ENCODE peak calls at places on chromosomes 16 and 17, in four cellular contexts. U is IMR-90, J is PC-3, M is HCT116. R is an unnamed sample.
A peak's percentile ranks its signal among the peaks of the same experiment; 100 is the strongest.

GRCh38 chr16:84726670-84727467 is 27.1 kb downstream of the USP10 start:
- DNase-seq in M (no peak), J (no peak), U (no peak), R (no peak)

GRCh38 chr17:44002141-44002848 is 2.1 kb upstream of the NAGS start:
- DNase-seq in M (no peak), J (peak; percentile 89), U (peak; percentile 87), R (peak; percentile 82)

GRCh38 chr17:1511756-1512321 is 4.6 kb downstream of the INPP5K start:
- DNase-seq in M (no peak), J (no peak), U (no peak), R (peak; percentile 49)

GRCh38 chr17:13704333-13704732 is 102.6 kb upstream of the HS3ST3A1 start:
- DNase-seq in J (peak; percentile 75), M (no peak), U (peak; percentile 75), R (no peak)

GRCh38 chr17:27898096-27898495 is 4.9 kb upstream of the LYRM9 start:
- DNase-seq in M (no peak), U (no peak), J (no peak), R (no peak)

GRCh38 chr16:53094013-53094630 is 39.3 kb downstream of the CHD9 start:
- DNase-seq in J (peak; percentile 23), U (no peak), M (no peak), R (peak; percentile 72)

GRCh38 chr16:46873201-46873600 is 11.0 kb upstream of the GPT2 start:
- DNase-seq in M (no peak), U (no peak), J (no peak), R (no peak)

GRCh38 chr17:58224315-58224714 is 5.3 kb upstream of the MKS1 start:
- DNase-seq in U (peak; percentile 46), J (peak; percentile 92), M (peak; percentile 28), R (peak; percentile 4)

GRCh38 chr17:7897773-7898172 is 9.2 kb downstream of the CHD3 start:
- DNase-seq in M (no peak), U (peak; percentile 77), J (peak; percentile 21), R (peak; percentile 51)

GRCh38 chr16:55955845-55956244 is 80.7 kb upstream of the CES5A start:
- DNase-seq in M (no peak), J (no peak), U (no peak), R (no peak)

GRCh38 chr17:80889897-80890550 is 101.6 kb upstream of the CHMP6 start:
- DNase-seq in J (no peak), U (no peak), M (no peak), R (no peak)

GRCh38 chr17:38599398-38599856 is 6.3 kb downstream of the SRCIN1 start:
- DNase-seq in U (no peak), M (no peak), J (no peak), R (no peak)
- H3K9ac ChIP-seq in U (no peak overlapping the region), M (no peak overlapping the region), J (no peak overlapping the region), R (no peak overlapping the region)

GRCh38 chr17:3669085-3669347 is 404 bp downstream of the EMC6 start:
- DNase-seq in M (no peak), J (no peak), U (no peak), R (no peak)

GRCh38 chr17:3668279-3669084 is at the start of the genes EMC6 and TAX1BP3:
- DNase-seq in U (peak; percentile 96), M (peak; percentile 93), J (peak; percentile 96), R (peak; percentile 100)

GRCh38 chr17:3672571-3672970 is 4.0 kb downstream of the EMC6 start:
- DNase-seq in J (no peak), M (no peak), U (no peak), R (no peak)

GRCh38 chr17:3667366-3668278 is 756 bp downstream of the TAX1BP3 start:
- DNase-seq in J (peak; percentile 82), U (peak; percentile 91), M (no peak), R (peak; percentile 92)

GRCh38 chr17:3669548-3669947 is 936 bp downstream of the EMC6 start:
- DNase-seq in J (no peak), U (no peak), M (no peak), R (no peak)
- H3K9ac ChIP-seq in J (peak overlapping the region; percentile 95), U (peak overlapping the region; percentile 82), M (peak overlapping the region; percentile 97), R (peak overlapping the region; percentile 99)

GRCh38 chr16:14111713-14112538 is 40.8 kb downstream of the MRTFB start:
- DNase-seq in U (no peak), J (peak; percentile 16), M (no peak), R (no peak)
- H3K9ac ChIP-seq in U (no peak overlapping the region), J (no peak overlapping the region), M (no peak overlapping the region), R (no peak overlapping the region)

GRCh38 chr16:75250809-75251279 is 580 bp downstream of the BCAR1 start:
- DNase-seq in U (no peak), M (no peak), J (peak; percentile 17), R (no peak)
- H3K9ac ChIP-seq in U (peak overlapping the region; percentile 96), M (peak overlapping the region; percentile 91), J (peak overlapping the region; percentile 92), R (peak overlapping the region; percentile 87)

DNA sequence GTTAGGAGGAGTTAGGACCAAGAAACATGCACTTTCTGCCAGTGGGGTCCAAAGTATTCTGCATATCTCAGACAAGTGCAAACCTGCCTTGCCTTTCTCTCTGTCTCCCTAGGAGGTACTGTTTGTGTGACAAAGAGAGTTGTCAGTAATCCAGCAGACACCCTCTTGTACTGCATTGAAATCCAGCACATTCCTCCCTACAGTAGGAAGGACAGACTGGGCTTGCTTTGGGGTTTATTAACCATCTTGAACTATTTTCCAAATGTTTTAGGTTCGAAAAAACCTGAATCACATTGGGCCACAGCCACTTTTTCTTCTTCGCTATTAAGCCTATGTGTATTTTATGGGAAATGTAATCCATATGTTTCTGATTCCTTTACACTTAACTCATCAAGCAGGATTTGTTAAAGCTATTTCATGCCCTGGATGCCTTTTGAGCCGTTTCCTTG is 204.2 kb upstream of the KCNJ16 start:
- DNase-seq in M (no peak), U (peak; percentile 88), J (peak; percentile 38), R (peak; percentile 27)
- H3K9ac ChIP-seq in M (no peak overlapping the region), U (peak overlapping the region; percentile 51), J (peak overlapping the region; percentile 3), R (peak overlapping the region; percentile 10)

DNA sequence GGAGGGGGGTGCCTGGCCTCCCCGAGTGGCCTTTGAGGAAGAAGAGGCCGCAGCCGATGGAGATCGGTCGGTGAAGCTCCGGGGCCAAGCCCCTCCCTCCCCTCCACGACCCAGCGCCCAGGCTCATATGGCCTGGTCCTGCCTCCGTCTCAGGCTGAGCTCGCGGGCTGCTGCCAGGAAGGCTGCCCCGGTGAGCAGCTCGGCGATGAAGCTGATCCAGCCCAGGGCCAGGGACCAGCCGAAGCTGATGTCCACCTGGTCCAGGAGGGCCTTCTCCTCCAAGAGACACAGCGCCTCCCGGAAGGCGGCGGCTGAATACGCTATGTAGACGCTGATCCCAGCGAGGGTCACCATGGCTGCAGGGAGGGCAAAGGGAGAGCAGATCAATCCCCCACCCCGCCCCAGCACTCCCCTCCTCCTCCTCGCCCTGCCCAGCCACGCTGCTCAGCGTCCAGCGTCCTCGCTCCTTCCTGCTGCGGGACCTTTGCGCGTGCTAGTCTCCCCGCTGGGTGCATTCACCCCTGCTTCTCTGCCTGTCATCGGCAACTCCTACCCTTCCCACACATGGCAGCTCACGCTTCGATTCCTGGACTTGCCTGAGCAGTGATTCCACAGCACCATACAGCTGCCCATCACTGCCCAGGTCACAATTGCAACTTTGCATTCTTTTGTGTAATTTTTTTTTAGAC is 20.5 kb downstream of the TMEM114 start:
- DNase-seq in M (no peak), U (no peak), J (no peak), R (no peak)
- H3K9ac ChIP-seq in M (no peak overlapping the region), U (no peak overlapping the region), J (no peak overlapping the region), R (no peak overlapping the region)

GRCh38 chr17:60142872-60143499 is 6.8 kb upstream of the CA4 start:
- DNase-seq in J (peak; percentile 96), M (peak; percentile 82), U (peak; percentile 83), R (peak; percentile 89)
- H3K9ac ChIP-seq in J (no peak overlapping the region), M (peak overlapping the region; percentile 39), U (peak overlapping the region; percentile 19), R (no peak overlapping the region)

GRCh38 chr16:70270176-70270575 is 18.4 kb upstream of the EXOSC6 start:
- DNase-seq in U (no peak), M (no peak), J (no peak), R (no peak)
- H3K9ac ChIP-seq in U (no peak overlapping the region), M (no peak overlapping the region), J (no peak overlapping the region), R (no peak overlapping the region)